ENCODE peak calls at places on chromosome 4, in seven cellular contexts. U, O, X, P, S, D and Y are unnamed samples.
A peak's percentile ranks its signal among the peaks of the same experiment; 100 is the strongest.

GRCh38 chr4:42625366-42625765 is 31.5 kb downstream of the ATP8A1 start:
- DNase-seq in U (no peak), O (no peak), X (no peak), P (no peak), S (no peak), D (no peak), Y (no peak)

GRCh38 chr4:54678826-54679225 is 21.1 kb downstream of the KIT start:
- DNase-seq in U (no peak), O (no peak), X (no peak), P (no peak), S (no peak), D (no peak), Y (no peak)

GRCh38 chr4:8710946-8711345 is 118.4 kb downstream of the CPZ start:
- DNase-seq in U (no peak), O (no peak), X (no peak), P (no peak), S (no peak), D (no peak), Y (no peak)

GRCh38 chr4:8871417-8872401 is at the start of gene HMX1:
- DNase-seq in U (no peak), O (peak; percentile 3), X (no peak), P (no peak), S (peak; percentile 63), D (no peak), Y (peak; percentile 96)

GRCh38 chr4:40525811-40526598 is 103.7 kb downstream of the RBM47 start:
- DNase-seq in U (no peak), O (no peak), X (no peak), P (peak; percentile 93), S (no peak), D (no peak), Y (no peak)

GRCh38 chr4:83875437-83875836 is 339.5 kb downstream of the GPAT3 start:
- DNase-seq in U (no peak), O (no peak), X (no peak), P (no peak), S (no peak), D (no peak), Y (no peak)

GRCh38 chr4:55426518-55426917 is 30.8 kb downstream of the TMEM165 start:
- DNase-seq in U (no peak), O (no peak), X (no peak), P (peak; percentile 30), S (no peak), D (no peak), Y (no peak)

GRCh38 chr4:13733817-13734216 is 106.3 kb upstream of the BOD1L1 start:
- DNase-seq in U (no peak), O (no peak), X (no peak), P (peak; percentile 21), S (no peak), D (no peak), Y (no peak)

GRCh38 chr4:18846313-18846712 is 824.8 kb upstream of the LCORL start:
- DNase-seq in U (no peak), O (no peak), X (no peak), P (no peak), S (no peak), D (no peak), Y (peak; percentile 12)

GRCh38 chr4:183563874-183564273 is 59.0 kb downstream of the ING2 start:
- DNase-seq in U (no peak), O (no peak), X (no peak), P (peak; percentile 27), S (no peak), D (peak; percentile 26), Y (no peak)

GRCh38 chr4:53586121-53586816 is 5.0 kb downstream of the LNX1 start:
- DNase-seq in U (no peak), O (no peak), X (no peak), P (peak; percentile 91), S (no peak), D (no peak), Y (no peak)

GRCh38 chr4:141905751-141906150 is 269.4 kb downstream of the IL15 start:
- DNase-seq in U (no peak), O (no peak), X (no peak), P (peak; percentile 49), S (no peak), D (no peak), Y (no peak)

GRCh38 chr4:125316391-125316780 is 1.6 kb downstream of the FAT4 start:
- DNase-seq in U (no peak), O (no peak), X (no peak), P (peak; percentile 41), S (no peak), D (peak; percentile 16), Y (peak; percentile 39)

GRCh38 chr4:3873446-3874415 is 107.5 kb downstream of the ADRA2C start:
- DNase-seq in U (no peak), O (no peak), X (no peak), P (no peak), S (no peak), D (no peak), Y (peak; percentile 72)